ENCODE peak calls at places on chromosome 18, in nine cellular contexts. C, Z, Y, E, T, L, D, O and N are unnamed samples.

GRCh38 chr18:5895886-5896740 is 791 bp upstream of the TMEM200C start:
- DNase-seq in L (no peak), C (peak), T (peak), Y (peak), O (no peak), Z (no peak), D (peak), E (peak), N (no peak)

GRCh38 chr18:78123926-78124797 is 855.5 kb upstream of the SALL3 start:
- DNase-seq in D (no peak), E (no peak), Y (no peak), Z (no peak), T (no peak), C (no peak), L (no peak), O (no peak), N (no peak)

GRCh38 chr18:26863122-26863879 is 2.2 kb downstream of the AQP4 start:
- DNase-seq in O (peak), E (no peak), Y (peak), L (no peak), D (no peak), T (peak), C (peak), Z (no peak), N (no peak)

GRCh38 chr18:74869904-74870863 is 272.5 kb downstream of the ZNF407 start:
- DNase-seq in T (no peak), O (no peak), C (no peak), Y (no peak), D (peak), Z (no peak), L (peak), E (no peak), N (no peak)

GRCh38 chr18:13613099-13613498 is 113.3 kb downstream of the FAM210A start:
- DNase-seq in T (no peak), L (no peak), Z (no peak), Y (no peak), D (no peak), O (no peak), E (no peak), C (no peak), N (no peak)

GRCh38 chr18:32899819-32900218 is 127.0 kb upstream of the KLHL14 start:
- DNase-seq in Z (no peak), L (no peak), E (no peak), Y (no peak), C (no peak), O (peak), D (no peak), T (no peak), N (no peak)

GRCh38 chr18:26495267-26495666 is 53.1 kb downstream of the KCTD1 start:
- DNase-seq in E (no peak), O (no peak), Z (no peak), T (no peak), D (no peak), L (no peak), Y (no peak), C (no peak), N (no peak)

GRCh38 chr18:68781224-68781623 is 16.7 kb upstream of the CCDC102B start:
- DNase-seq in Y (no peak), O (no peak), L (no peak), D (no peak), E (no peak), Z (no peak), C (no peak), T (no peak), N (no peak)

GRCh38 chr18:59142274-59142673 is 2.6 kb downstream of the SEC11C start:
- DNase-seq in O (no peak), E (no peak), D (no peak), L (no peak), Z (no peak), Y (no peak), C (no peak), T (no peak), N (no peak)

GRCh38 chr18:22613058-22613690 is 195.5 kb upstream of the CTAGE1 start:
- DNase-seq in Z (no peak), L (no peak), C (no peak), D (no peak), E (no peak), O (no peak), T (no peak), Y (no peak), N (no peak)

GRCh38 chr18:22503803-22504202 is 86.1 kb upstream of the CTAGE1 start:
- DNase-seq in Z (no peak), D (no peak), O (no peak), L (no peak), Y (no peak), E (no peak), C (no peak), T (no peak), N (no peak)

GRCh38 chr18:6412933-6413472 is 1.7 kb downstream of the L3MBTL4 start:
- DNase-seq in Z (no peak), T (no peak), O (no peak), C (no peak), D (no peak), L (no peak), Y (no peak), E (no peak), N (no peak)

GRCh38 chr18:63619661-63620060 is 24.4 kb downstream of the SERPINB4 start:
- DNase-seq in L (peak), E (no peak), O (no peak), C (no peak), T (no peak), Y (no peak), Z (no peak), D (no peak), N (no peak)

GRCh38 chr18:58858591-58859468 is 5.8 kb upstream of the ZNF532 start:
- DNase-seq in C (no peak), L (no peak), Z (no peak), D (no peak), T (peak), E (no peak), O (no peak), Y (no peak), N (no peak)

GRCh38 chr18:23994361-23994902 is 20.1 kb upstream of the TTC39C start:
- DNase-seq in Z (no peak), C (no peak), E (peak), D (peak), T (peak), O (peak), L (peak), Y (no peak), N (peak)

GRCh38 chr18:76425299-76426101 is 69.5 kb downstream of the ZNF516 start:
- DNase-seq in T (no peak), Z (no peak), E (no peak), D (no peak), Y (no peak), L (no peak), C (peak), O (no peak), N (no peak)

GRCh38 chr18:57716550-57716949 is 86.6 kb downstream of the ATP8B1 start:
- DNase-seq in L (no peak), Z (no peak), Y (no peak), O (no peak), E (no peak), C (no peak), T (no peak), D (no peak), N (no peak)

GRCh38 chr18:75477913-75478312 is 50.4 kb upstream of the SMIM21 start:
- DNase-seq in Z (no peak), D (peak), Y (no peak), E (no peak), C (no peak), L (peak), T (no peak), O (peak), N (no peak)

GRCh38 chr18:62447652-62448051 is 75.2 kb upstream of the ZCCHC2 start:
- DNase-seq in C (no peak), Z (no peak), Y (no peak), E (no peak), D (no peak), T (no peak), O (peak), L (no peak), N (no peak)

GRCh38 chr18:28176933-28177827 is at the start of gene CDH2:
- DNase-seq in O (peak), D (peak), Z (no peak), E (peak), L (peak), C (peak), T (peak), Y (peak), N (peak)

GRCh38 chr18:58527116-58528010 is 101.5 kb downstream of the ALPK2 start:
- DNase-seq in T (no peak), C (no peak), D (peak), O (no peak), E (no peak), Y (no peak), Z (no peak), L (peak), N (no peak)

GRCh38 chr18:57311472-57311871 is 40.9 kb upstream of the ST8SIA3 start:
- DNase-seq in L (no peak), O (no peak), C (no peak), D (no peak), Y (no peak), Z (no peak), T (no peak), E (no peak), N (no peak)

GRCh38 chr18:30763913-30764350 is 278.6 kb downstream of the DSC3 start:
- DNase-seq in O (no peak), T (no peak), D (no peak), C (peak), L (no peak), Y (no peak), E (no peak), Z (no peak), N (no peak)

GRCh38 chr18:56321470-56321869 is 316.9 kb downstream of the TXNL1 start:
- DNase-seq in Z (no peak), O (no peak), Y (no peak), C (no peak), D (no peak), E (no peak), L (no peak), T (peak), N (no peak)

GRCh38 chr18:35041752-35042379 is 653 bp downstream of the MAPRE2 start:
- DNase-seq in T (no peak), E (no peak), C (peak), Z (no peak), O (peak), Y (no peak), L (no peak), D (no peak), N (peak)
- TF ChIP-seq CTCF in T (no peak), E (no peak), C (peak), Z (no peak), O (no peak), Y (no peak), L (no peak), D (no peak), N (no peak)

GRCh38 chr18:49967171-49967570 is 153.8 kb upstream of the ACAA2 start:
- DNase-seq in L (no peak), O (no peak), D (no peak), Y (no peak), E (no peak), C (no peak), T (no peak), Z (no peak), N (no peak)

GRCh38 chr18:49971462-49971861 is 158.1 kb upstream of the ACAA2 start:
- DNase-seq in D (no peak), O (no peak), Y (no peak), T (no peak), E (no peak), Z (no peak), L (no peak), C (no peak), N (no peak)

GRCh38 chr18:49967914-49968313 is 154.6 kb upstream of the ACAA2 start:
- DNase-seq in Y (no peak), E (no peak), L (no peak), O (no peak), C (no peak), T (no peak), Z (no peak), D (no peak), N (no peak)

GRCh38 chr18:49970288-49970687 is 157.0 kb upstream of the ACAA2 start:
- DNase-seq in O (no peak), D (no peak), Z (no peak), Y (no peak), T (no peak), E (no peak), L (no peak), C (no peak), N (no peak)

DNA sequence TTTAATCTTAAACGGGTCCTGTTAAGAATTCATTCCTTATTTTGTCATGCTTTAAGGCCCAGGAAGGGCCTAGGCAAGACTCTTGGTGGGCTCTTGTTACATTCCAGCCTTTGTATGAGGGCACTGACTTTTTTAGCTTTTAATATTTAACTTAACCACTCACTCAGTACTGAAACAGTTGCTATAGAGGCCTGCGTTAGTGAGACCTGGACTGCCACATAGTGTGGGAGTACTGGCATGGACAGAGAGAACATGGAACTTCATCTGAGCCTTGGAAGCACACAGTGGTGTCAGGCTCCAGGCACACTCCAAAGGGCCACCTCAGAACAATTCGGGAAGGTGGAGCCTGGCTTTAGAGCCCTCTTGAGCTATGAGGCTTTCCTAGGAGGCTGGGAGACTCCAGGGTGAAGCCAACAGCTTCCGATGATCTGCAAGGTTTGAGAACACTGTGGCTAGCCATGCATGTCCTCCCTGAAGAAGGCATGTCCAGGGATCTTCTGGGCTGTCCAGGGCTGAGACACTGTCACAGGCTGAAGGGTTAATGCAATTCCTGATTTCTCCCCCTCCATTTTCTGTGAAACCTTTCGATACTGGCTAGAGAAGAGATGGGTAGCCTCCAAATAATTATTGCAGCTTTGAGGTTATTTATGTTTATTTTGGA is 155.4 kb upstream of the ACAA2 start:
- DNase-seq in Y (no peak), O (no peak), D (no peak), Z (no peak), L (no peak), E (no peak), T (no peak), C (no peak), N (no peak)
- TF ChIP-seq CTCF in Y (no peak), O (no peak), D (no peak), Z (no peak), L (no peak), E (no peak), T (no peak), C (no peak), N (no peak)

DNA sequence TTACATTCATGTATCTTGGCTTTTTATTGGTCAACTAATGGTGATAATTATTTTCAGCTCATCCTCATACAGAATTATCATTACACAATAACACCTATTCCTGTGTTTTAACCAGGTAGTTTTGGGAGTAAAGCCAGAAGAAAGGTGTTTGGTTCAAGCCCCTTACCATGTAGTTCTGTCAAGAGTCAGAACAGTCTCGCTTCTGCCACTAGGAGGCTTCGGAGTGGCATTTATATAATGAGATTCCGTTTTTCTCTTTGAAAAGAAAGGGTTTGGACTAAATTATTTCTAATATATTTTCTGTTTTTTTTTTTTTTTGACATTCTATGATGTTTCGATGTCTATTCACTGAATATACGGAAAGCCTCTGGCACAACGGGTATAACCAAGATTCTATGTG is 217.8 kb downstream of the CDH7 start:
- DNase-seq in L (no peak), E (no peak), Y (no peak), C (no peak), T (no peak), O (no peak), D (no peak), Z (no peak), N (no peak)
- TF ChIP-seq CTCF in L (peak), E (peak), Y (peak), C (peak), T (no peak), O (peak), D (peak), Z (no peak), N (no peak)

GRCh38 chr18:45739268-45739667 is 15.3 kb downstream of the SLC14A1 start:
- DNase-seq in T (no peak), L (no peak), C (no peak), D (no peak), Y (no peak), Z (no peak), E (no peak), O (no peak), N (no peak)

GRCh38 chr18:45734944-45735343 is 11.0 kb downstream of the SLC14A1 start:
- DNase-seq in D (no peak), E (no peak), O (no peak), T (no peak), Z (no peak), C (no peak), L (no peak), Y (no peak), N (no peak)

GRCh38 chr18:45739848-45740247 is 15.9 kb downstream of the SLC14A1 start:
- DNase-seq in Y (no peak), C (no peak), E (no peak), L (no peak), T (no peak), Z (no peak), D (no peak), O (no peak), N (no peak)

GRCh38 chr18:45741056-45741455 is 17.1 kb downstream of the SLC14A1 start:
- DNase-seq in L (no peak), C (no peak), Y (no peak), E (no peak), D (no peak), T (no peak), O (no peak), Z (no peak), N (no peak)

GRCh38 chr18:45738660-45739059 is 14.7 kb downstream of the SLC14A1 start:
- DNase-seq in E (no peak), T (no peak), L (no peak), Z (no peak), O (no peak), Y (no peak), D (no peak), C (peak), N (no peak)
- TF ChIP-seq CTCF in E (no peak), T (no peak), L (peak), Z (no peak), O (peak), Y (no peak), D (no peak), C (peak), N (no peak)

GRCh38 chr18:1914489-1914888 is 656.8 kb downstream of the METTL4 start:
- DNase-seq in Z (no peak), T (no peak), E (no peak), Y (no peak), D (peak), C (peak), O (peak), L (no peak), N (peak)
- TF ChIP-seq CTCF in Z (no peak), T (no peak), E (peak), Y (no peak), D (peak), C (peak), O (peak), L (peak), N (peak)

GRCh38 chr18:48638896-48639771 is 100.3 kb downstream of the CTIF start:
- DNase-seq in C (no peak), T (no peak), Z (no peak), O (no peak), E (no peak), L (no peak), D (no peak), Y (no peak), N (no peak)

GRCh38 chr18:48639772-48640432 is 101.1 kb downstream of the CTIF start:
- DNase-seq in L (no peak), C (peak), Z (no peak), E (no peak), T (no peak), O (peak), Y (no peak), D (no peak), N (peak)

GRCh38 chr18:48642503-48642902 is 103.7 kb downstream of the CTIF start:
- DNase-seq in Y (no peak), T (no peak), D (no peak), Z (no peak), C (no peak), O (no peak), E (no peak), L (no peak), N (no peak)

GRCh38 chr18:48641981-48642380 is 103.2 kb downstream of the CTIF start:
- DNase-seq in Y (no peak), C (no peak), D (no peak), E (no peak), T (no peak), O (no peak), L (no peak), Z (no peak), N (no peak)

GRCh38 chr18:48640566-48641270 is 101.9 kb downstream of the CTIF start:
- DNase-seq in L (peak), C (no peak), O (no peak), Y (no peak), D (no peak), E (no peak), Z (no peak), T (no peak), N (no peak)
- TF ChIP-seq CTCF in L (peak), C (no peak), O (no peak), Y (no peak), D (peak), E (no peak), Z (no peak), T (no peak), N (no peak)